ENCODE peak calls at places on chromosomes 12 and 14, in five cellular contexts. M is GM12878, T is K562, R is HepG2, K is H1. O is an unnamed sample.

GRCh38 chr12:905273-906076 is 44.0 kb downstream of the RAD52 start:
- DNase-seq in M (no peak), T (no peak), R (no peak), K (no peak), O (no peak)

GRCh38 chr12:74401035-74401434 is 136.6 kb upstream of the ATXN7L3B start:
- DNase-seq in M (no peak), T (no peak), R (no peak), K (no peak), O (peak; percentile 59)

GRCh38 chr14:73713206-73713803 is 879 bp downstream of the PNMA1 start:
- DNase-seq in M (no peak), T (no peak), R (no peak), K (no peak), O (no peak)

GRCh38 chr12:80745851-80746250 is 29.1 kb downstream of the MYF5 start:
- DNase-seq in M (no peak), T (no peak), R (no peak), K (no peak), O (no peak)

GRCh38 chr12:94875525-94875924 is 128.0 kb downstream of the NDUFA12 start:
- DNase-seq in M (peak; percentile 86), T (peak; percentile 21), R (peak; percentile 21), K (no peak), O (peak; percentile 65)

GRCh38 chr12:111454311-111454710 is 48.6 kb downstream of the SH2B3 start:
- DNase-seq in M (no peak), T (no peak), R (no peak), K (no peak), O (no peak)

GRCh38 chr12:3320881-3321509 is 170.0 kb upstream of the PRMT8 start:
- DNase-seq in M (no peak), T (no peak), R (no peak), K (no peak), O (no peak)

GRCh38 chr14:92382677-92383076 is 59.7 kb downstream of the SLC24A4 start:
- DNase-seq in M (no peak), T (no peak), R (no peak), K (no peak), O (no peak)

GRCh38 chr14:88476375-88476774 is 78.4 kb downstream of the PTPN21 start:
- DNase-seq in M (no peak), T (no peak), R (no peak), K (no peak), O (no peak)

GRCh38 chr12:113109872-113110623 is 25.5 kb downstream of the RASAL1 start:
- DNase-seq in M (no peak), T (no peak), R (no peak), K (no peak), O (no peak)

GRCh38 chr12:132818562-132818961 is 10.1 kb downstream of the GOLGA3 start:
- DNase-seq in M (no peak), T (no peak), R (no peak), K (no peak), O (no peak)

GRCh38 chr12:60148831-60149230 is 553.0 kb downstream of the SLC16A7 start:
- DNase-seq in M (no peak), T (no peak), R (no peak), K (no peak), O (peak; percentile 4)

GRCh38 chr14:102991376-102991775 is 66.0 kb downstream of the CDC42BPB start:
- DNase-seq in M (no peak), T (no peak), R (no peak), K (no peak), O (no peak)

GRCh38 chr12:62434504-62435336 is 31.9 kb upstream of the MON2 start:
- DNase-seq in M (no peak), T (no peak), R (no peak), K (no peak), O (no peak)

GRCh38 chr12:49942921-49943662 is 7.4 kb upstream of the AQP2 start:
- DNase-seq in M (no peak), T (no peak), R (no peak), K (no peak), O (no peak)

GRCh38 chr14:36996133-36996856 is 176.1 kb downstream of the SLC25A21 start:
- DNase-seq in M (no peak), T (peak; percentile 61), R (no peak), K (no peak), O (no peak)

GRCh38 chr14:92510972-92511371 is 2.6 kb upstream of the RIN3 start:
- DNase-seq in M (no peak), T (peak; percentile 5), R (peak; percentile 48), K (no peak), O (peak; percentile 51)

GRCh38 chr12:97512696-97513095 is 50.1 kb downstream of the RMST start:
- DNase-seq in M (no peak), T (no peak), R (no peak), K (no peak), O (no peak)

DNA sequence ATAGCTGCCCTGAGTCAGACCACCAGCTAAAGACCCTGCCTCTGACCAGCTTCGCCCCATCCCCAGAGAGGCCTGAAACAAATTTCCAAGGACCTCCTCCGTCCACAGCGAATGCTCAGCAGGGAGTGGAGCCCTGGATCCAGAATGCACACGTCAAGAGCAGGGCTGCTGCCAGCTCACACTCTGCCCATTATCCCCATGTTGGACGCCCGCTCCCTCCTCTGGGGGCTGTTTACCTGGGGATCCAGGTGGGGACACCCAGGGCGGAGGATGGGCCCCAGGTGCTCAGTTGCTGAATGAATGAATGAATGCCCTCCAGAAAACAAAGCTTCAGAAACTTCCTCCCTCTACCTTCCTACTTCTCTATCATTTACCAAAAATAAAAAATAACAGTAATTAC is 18.1 kb downstream of the BCL11B start:
- DNase-seq in M (no peak), T (no peak), R (no peak), K (no peak), O (no peak)
- H3K4me1 ChIP-seq in M (no peaks in the 10 kb centered on the region), T (no peaks in the 10 kb centered on the region), R (no peaks in the 10 kb centered on the region), K (peaks cover 25% of the 10 kb centered on the region), O (peaks cover 24% of the 10 kb centered on the region)

GRCh38 chr12:96409734-96410133 is 9.5 kb upstream of the CDK17 start:
- DNase-seq in M (no peak), T (no peak), R (no peak), K (no peak), O (no peak)

GRCh38 chr12:96403870-96404269 is 3.6 kb upstream of the CDK17 start:
- DNase-seq in M (peak; percentile 72), T (no peak), R (no peak), K (no peak), O (no peak)

GRCh38 chr12:96412431-96412830 is 12.2 kb upstream of the CDK17 start:
- DNase-seq in M (no peak), T (no peak), R (no peak), K (no peak), O (no peak)

GRCh38 chr12:96404683-96405082 is 4.4 kb upstream of the CDK17 start:
- DNase-seq in M (no peak), T (no peak), R (no peak), K (no peak), O (no peak)

GRCh38 chr12:96408993-96409392 is 8.8 kb upstream of the CDK17 start:
- DNase-seq in M (no peak), T (no peak), R (no peak), K (no peak), O (no peak)
- TF ChIP-seq ATF3 in M (no peak), T (no peak), R (no peak), K (no peak), O (no peak)

DNA sequence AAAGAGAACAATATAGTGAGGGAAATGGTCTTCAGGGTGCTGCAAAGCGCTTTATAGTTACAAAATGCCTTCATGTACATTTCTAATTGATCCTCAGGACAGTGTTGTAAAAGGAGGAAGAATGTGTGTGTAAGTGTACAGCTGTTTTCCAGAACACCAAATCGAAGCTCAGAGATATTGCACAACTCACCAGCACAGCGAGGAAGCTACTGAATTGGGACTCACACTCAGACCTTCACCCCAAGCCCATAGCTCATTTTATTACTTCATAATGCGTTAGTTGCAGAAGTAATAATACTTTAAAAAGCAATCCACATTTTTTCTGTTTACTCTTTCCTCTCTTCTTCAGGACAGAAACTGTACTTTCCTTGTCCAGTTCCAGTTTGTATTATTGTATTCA is 428.3 kb downstream of the RAD51B start:
- DNase-seq in M (no peak), T (no peak), R (no peak), K (no peak), O (no peak)
- H3K4me1 ChIP-seq in M (peaks cover 41% of the 10 kb centered on the region), T (no peaks in the 10 kb centered on the region), R (peaks cover 59% of the 10 kb centered on the region), K (peaks cover 18% of the 10 kb centered on the region), O (peaks cover 61% of the 10 kb centered on the region)

GRCh38 chr12:9992296-9992695 is 6.6 kb downstream of the CLEC1B start:
- DNase-seq in M (no peak), T (no peak), R (no peak), K (no peak), O (no peak)
- TF ChIP-seq ATF3 in M (no peak), T (no peak), R (no peak), K (no peak), O (no peak)

DNA sequence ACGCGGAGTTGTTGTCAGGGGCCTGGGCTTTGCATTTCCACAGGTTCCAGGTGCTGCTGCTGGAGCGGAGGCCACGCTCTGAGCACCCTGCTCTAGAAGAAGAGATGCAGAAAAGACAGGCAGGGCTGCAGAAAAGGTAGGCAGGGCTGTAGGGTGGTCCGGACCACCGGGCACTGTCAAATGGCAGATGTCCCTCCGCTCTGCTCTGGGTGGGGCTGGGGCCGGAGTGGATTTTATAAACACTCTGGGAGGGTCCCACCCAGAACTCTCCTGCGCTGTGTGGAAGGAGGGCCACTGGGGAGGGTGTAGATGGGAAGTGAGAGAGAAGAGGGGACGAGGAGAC is 4.0 kb upstream of the ASPG start:
- DNase-seq in M (no peak), T (no peak), R (no peak), K (no peak), O (no peak)
- H3K4me1 ChIP-seq in M (no peaks in the 10 kb centered on the region), T (peaks cover 7% of the 10 kb centered on the region), R (no peaks in the 10 kb centered on the region), K (peaks cover 3% of the 10 kb centered on the region), O (peaks cover 5% of the 10 kb centered on the region)

O was measured in HCT116.